ENCODE peak calls at places on chromosomes 13 and 19, in ten cellular contexts. One of them, this sample, is unnamed.

GRCh38 chr13:30607908-30608307 is 9.8 kb upstream of the USPL1 start:
- DNase-seq in iris pigment epithelial cell: no peak
- DNase-seq in GM23248: no peak
- DNase-seq in activated CD4-positive, alpha-beta T cell treated with anti-CD3 and anti-CD28 coated beads for 36 hours: peak; percentile 72
- DNase-seq in DMS79: peak; percentile 62
- DNase-seq in cardiac muscle cell: no peak
- DNase-seq in endothelial cell: no peak
- DNase-seq in PC-3: no peak
- DNase-seq in stimulated activated CD8-positive, alpha-beta memory T cell treated with anti-CD3 and anti-CD28 coated beads, Interleukin-15, amount 100 ng/mL, for 24 hours: no peak
- DNase-seq in NCI-H774: no peak
- DNase-seq in this sample: no peak

GRCh38 chr13:66312312-66313087 is 917.6 kb downstream of the PCDH9 start:
- DNase-seq in activated CD4-positive, alpha-beta T cell treated with anti-CD3 and anti-CD28 coated beads for 36 hours: no peak
- DNase-seq in PC-3: peak; percentile 80
- DNase-seq in endothelial cell: no peak
- DNase-seq in iris pigment epithelial cell: peak; percentile 92
- DNase-seq in NCI-H774: peak; percentile 2
- DNase-seq in stimulated activated CD8-positive, alpha-beta memory T cell treated with anti-CD3 and anti-CD28 coated beads, Interleukin-15, amount 100 ng/mL, for 24 hours: no peak
- DNase-seq in DMS79: no peak
- DNase-seq in cardiac muscle cell: no peak
- DNase-seq in GM23248: no peak
- DNase-seq in this sample: peak; percentile 30

GRCh38 chr13:108551674-108552073 is 77.7 kb upstream of the MYO16 start:
- DNase-seq in cardiac muscle cell: no peak
- DNase-seq in activated CD4-positive, alpha-beta T cell treated with anti-CD3 and anti-CD28 coated beads for 36 hours: no peak
- DNase-seq in stimulated activated CD8-positive, alpha-beta memory T cell treated with anti-CD3 and anti-CD28 coated beads, Interleukin-15, amount 100 ng/mL, for 24 hours: no peak
- DNase-seq in endothelial cell: no peak
- DNase-seq in PC-3: no peak
- DNase-seq in DMS79: no peak
- DNase-seq in GM23248: no peak
- DNase-seq in iris pigment epithelial cell: peak; percentile 63
- DNase-seq in NCI-H774: no peak
- DNase-seq in this sample: no peak

GRCh38 chr13:49457221-49457620 is 13.1 kb downstream of the SETDB2 start:
- DNase-seq in DMS79: no peak
- DNase-seq in PC-3: peak; percentile 39
- DNase-seq in endothelial cell: no peak
- DNase-seq in iris pigment epithelial cell: peak; percentile 71
- DNase-seq in GM23248: peak; percentile 49
- DNase-seq in activated CD4-positive, alpha-beta T cell treated with anti-CD3 and anti-CD28 coated beads for 36 hours: no peak
- DNase-seq in stimulated activated CD8-positive, alpha-beta memory T cell treated with anti-CD3 and anti-CD28 coated beads, Interleukin-15, amount 100 ng/mL, for 24 hours: no peak
- DNase-seq in NCI-H774: no peak
- DNase-seq in cardiac muscle cell: no peak
- DNase-seq in this sample: no peak

GRCh38 chr19:3403489-3404323 is 37.3 kb downstream of the NFIC start:
- DNase-seq in PC-3: no peak
- DNase-seq in activated CD4-positive, alpha-beta T cell treated with anti-CD3 and anti-CD28 coated beads for 36 hours: no peak
- DNase-seq in GM23248: peak; percentile 97
- DNase-seq in endothelial cell: no peak
- DNase-seq in DMS79: no peak
- DNase-seq in NCI-H774: no peak
- DNase-seq in stimulated activated CD8-positive, alpha-beta memory T cell treated with anti-CD3 and anti-CD28 coated beads, Interleukin-15, amount 100 ng/mL, for 24 hours: no peak
- DNase-seq in cardiac muscle cell: peak; percentile 96
- DNase-seq in iris pigment epithelial cell: peak; percentile 96
- DNase-seq in this sample: no peak

GRCh38 chr19:10450191-10450852 is 30.0 kb downstream of the PDE4A start:
- DNase-seq in iris pigment epithelial cell: no peak
- DNase-seq in GM23248: no peak
- DNase-seq in PC-3: no peak
- DNase-seq in DMS79: no peak
- DNase-seq in NCI-H774: no peak
- DNase-seq in stimulated activated CD8-positive, alpha-beta memory T cell treated with anti-CD3 and anti-CD28 coated beads, Interleukin-15, amount 100 ng/mL, for 24 hours: no peak
- DNase-seq in activated CD4-positive, alpha-beta T cell treated with anti-CD3 and anti-CD28 coated beads for 36 hours: no peak
- DNase-seq in cardiac muscle cell: no peak
- DNase-seq in endothelial cell: no peak
- DNase-seq in this sample: no peak

GRCh38 chr19:46579286-46579944 is 21.7 kb upstream of the CALM3 start:
- DNase-seq in DMS79: no peak
- DNase-seq in GM23248: peak; percentile 44
- DNase-seq in stimulated activated CD8-positive, alpha-beta memory T cell treated with anti-CD3 and anti-CD28 coated beads, Interleukin-15, amount 100 ng/mL, for 24 hours: no peak
- DNase-seq in endothelial cell: peak; percentile 73
- DNase-seq in NCI-H774: no peak
- DNase-seq in PC-3: peak; percentile 8
- DNase-seq in iris pigment epithelial cell: no peak
- DNase-seq in activated CD4-positive, alpha-beta T cell treated with anti-CD3 and anti-CD28 coated beads for 36 hours: peak; percentile 26
- DNase-seq in cardiac muscle cell: peak; percentile 9
- DNase-seq in this sample: no peak

GRCh38 chr13:51523082-51523518 is 61.2 kb upstream of the WDFY2 start:
- DNase-seq in stimulated activated CD8-positive, alpha-beta memory T cell treated with anti-CD3 and anti-CD28 coated beads, Interleukin-15, amount 100 ng/mL, for 24 hours: no peak
- DNase-seq in iris pigment epithelial cell: peak; percentile 42
- DNase-seq in activated CD4-positive, alpha-beta T cell treated with anti-CD3 and anti-CD28 coated beads for 36 hours: peak; percentile 37
- DNase-seq in PC-3: peak; percentile 72
- DNase-seq in cardiac muscle cell: no peak
- DNase-seq in endothelial cell: no peak
- DNase-seq in NCI-H774: no peak
- DNase-seq in DMS79: no peak
- DNase-seq in GM23248: peak; percentile 90
- DNase-seq in this sample: no peak

GRCh38 chr13:109626386-109627171 is 159.8 kb downstream of the IRS2 start:
- DNase-seq in endothelial cell: no peak
- DNase-seq in stimulated activated CD8-positive, alpha-beta memory T cell treated with anti-CD3 and anti-CD28 coated beads, Interleukin-15, amount 100 ng/mL, for 24 hours: no peak
- DNase-seq in NCI-H774: no peak
- DNase-seq in activated CD4-positive, alpha-beta T cell treated with anti-CD3 and anti-CD28 coated beads for 36 hours: no peak
- DNase-seq in GM23248: no peak
- DNase-seq in DMS79: no peak
- DNase-seq in cardiac muscle cell: no peak
- DNase-seq in iris pigment epithelial cell: no peak
- DNase-seq in PC-3: no peak
- DNase-seq in this sample: no peak

GRCh38 chr19:681029-681626 is 4.9 kb downstream of the FSTL3 start:
- DNase-seq in iris pigment epithelial cell: no peak
- DNase-seq in PC-3: peak; percentile 86
- DNase-seq in GM23248: peak; percentile 96
- DNase-seq in endothelial cell: peak; percentile 91
- DNase-seq in NCI-H774: peak; percentile 34
- DNase-seq in stimulated activated CD8-positive, alpha-beta memory T cell treated with anti-CD3 and anti-CD28 coated beads, Interleukin-15, amount 100 ng/mL, for 24 hours: no peak
- DNase-seq in cardiac muscle cell: no peak
- DNase-seq in DMS79: no peak
- DNase-seq in activated CD4-positive, alpha-beta T cell treated with anti-CD3 and anti-CD28 coated beads for 36 hours: peak; percentile 98
- DNase-seq in this sample: no peak

GRCh38 chr19:13537454-13537853 is 31.2 kb upstream of the CACNA1A start:
- DNase-seq in GM23248: no peak
- DNase-seq in PC-3: no peak
- DNase-seq in stimulated activated CD8-positive, alpha-beta memory T cell treated with anti-CD3 and anti-CD28 coated beads, Interleukin-15, amount 100 ng/mL, for 24 hours: no peak
- DNase-seq in iris pigment epithelial cell: no peak
- DNase-seq in DMS79: peak; percentile 45
- DNase-seq in cardiac muscle cell: no peak
- DNase-seq in endothelial cell: no peak
- DNase-seq in NCI-H774: peak; percentile 95
- DNase-seq in activated CD4-positive, alpha-beta T cell treated with anti-CD3 and anti-CD28 coated beads for 36 hours: no peak
- DNase-seq in this sample: peak; percentile 32

GRCh38 chr13:70894258-70894657 is 786.0 kb upstream of the KLHL1 start:
- DNase-seq in activated CD4-positive, alpha-beta T cell treated with anti-CD3 and anti-CD28 coated beads for 36 hours: no peak
- DNase-seq in cardiac muscle cell: no peak
- DNase-seq in endothelial cell: no peak
- DNase-seq in iris pigment epithelial cell: no peak
- DNase-seq in DMS79: no peak
- DNase-seq in GM23248: no peak
- DNase-seq in NCI-H774: no peak
- DNase-seq in PC-3: no peak
- DNase-seq in stimulated activated CD8-positive, alpha-beta memory T cell treated with anti-CD3 and anti-CD28 coated beads, Interleukin-15, amount 100 ng/mL, for 24 hours: no peak
- DNase-seq in this sample: no peak

GRCh38 chr19:33374406-33374703 is 846 bp downstream of the CEBPG start:
- DNase-seq in stimulated activated CD8-positive, alpha-beta memory T cell treated with anti-CD3 and anti-CD28 coated beads, Interleukin-15, amount 100 ng/mL, for 24 hours: no peak
- DNase-seq in iris pigment epithelial cell: peak; percentile 23
- DNase-seq in cardiac muscle cell: peak; percentile 42
- DNase-seq in PC-3: peak; percentile 13
- DNase-seq in endothelial cell: no peak
- DNase-seq in NCI-H774: no peak
- DNase-seq in DMS79: no peak
- DNase-seq in activated CD4-positive, alpha-beta T cell treated with anti-CD3 and anti-CD28 coated beads for 36 hours: peak; percentile 38
- DNase-seq in GM23248: peak; percentile 65
- DNase-seq in this sample: no peak

GRCh38 chr19:46133101-46133627 is 8.7 kb upstream of the IGFL3 start:
- DNase-seq in PC-3: peak; percentile 58
- DNase-seq in activated CD4-positive, alpha-beta T cell treated with anti-CD3 and anti-CD28 coated beads for 36 hours: no peak
- DNase-seq in DMS79: peak; percentile 82
- DNase-seq in cardiac muscle cell: peak; percentile 86
- DNase-seq in NCI-H774: peak; percentile 86
- DNase-seq in endothelial cell: peak; percentile 25
- DNase-seq in GM23248: peak; percentile 81
- DNase-seq in iris pigment epithelial cell: peak; percentile 96
- DNase-seq in stimulated activated CD8-positive, alpha-beta memory T cell treated with anti-CD3 and anti-CD28 coated beads, Interleukin-15, amount 100 ng/mL, for 24 hours: no peak
- DNase-seq in this sample: peak; percentile 59

GRCh38 chr19:38624822-38625221 is 5.8 kb downstream of the EIF3K start:
- DNase-seq in DMS79: no peak
- DNase-seq in cardiac muscle cell: no peak
- DNase-seq in stimulated activated CD8-positive, alpha-beta memory T cell treated with anti-CD3 and anti-CD28 coated beads, Interleukin-15, amount 100 ng/mL, for 24 hours: no peak
- DNase-seq in GM23248: no peak
- DNase-seq in NCI-H774: no peak
- DNase-seq in activated CD4-positive, alpha-beta T cell treated with anti-CD3 and anti-CD28 coated beads for 36 hours: no peak
- DNase-seq in endothelial cell: no peak
- DNase-seq in iris pigment epithelial cell: no peak
- DNase-seq in PC-3: no peak
- DNase-seq in this sample: no peak

GRCh38 chr13:76729690-76730089 is 156.5 kb downstream of the KCTD12 start:
- DNase-seq in DMS79: no peak
- DNase-seq in stimulated activated CD8-positive, alpha-beta memory T cell treated with anti-CD3 and anti-CD28 coated beads, Interleukin-15, amount 100 ng/mL, for 24 hours: no peak
- DNase-seq in endothelial cell: no peak
- DNase-seq in iris pigment epithelial cell: no peak
- DNase-seq in GM23248: no peak
- DNase-seq in cardiac muscle cell: no peak
- DNase-seq in PC-3: no peak
- DNase-seq in NCI-H774: no peak
- DNase-seq in activated CD4-positive, alpha-beta T cell treated with anti-CD3 and anti-CD28 coated beads for 36 hours: no peak
- DNase-seq in this sample: no peak

This sample was measured in Caco-2.